ENCODE peak calls at places on chromosomes 7 and 10, in nine cellular contexts. P is neural progenitor cell, V is PC-3, Q is SK-N-SH, M is GM23338, O is MM.1S, N is OCI-LY7, L is GM23248, I is HCT116. A is an unnamed sample.

GRCh38 chr7:50068850-50069551 is 24.0 kb downstream of the ZPBP start:
- DNase-seq in Q (no peak), I (peak; percentile 22), L (peak; percentile 85), O (peak; percentile 52), M (peak; percentile 94), N (no peak), P (no peak), V (peak; percentile 85), A (peak; percentile 58)

GRCh38 chr10:35206274-35206673 is 79.6 kb downstream of the CREM start:
- DNase-seq in I (no peak), M (no peak), V (no peak), P (no peak), L (no peak), Q (no peak), N (no peak), O (no peak), A (no peak)

GRCh38 chr7:137934941-137935848 is 66.7 kb downstream of the CREB3L2 start:
- DNase-seq in M (no peak), P (no peak), O (peak; percentile 81), L (no peak), Q (no peak), I (no peak), V (no peak), N (peak; percentile 20), A (no peak)

GRCh38 chr7:81114682-81115081 is 195.8 kb upstream of the SEMA3C start:
- DNase-seq in I (no peak), O (no peak), Q (no peak), P (no peak), N (no peak), M (no peak), L (peak; percentile 29), V (no peak), A (no peak)

GRCh38 chr7:132422502-132423101 is 153.7 kb downstream of the PLXNA4 start:
- DNase-seq in Q (no peak), M (no peak), O (no peak), N (no peak), L (peak; percentile 55), I (no peak), V (peak; percentile 70), P (no peak), A (peak; percentile 16)

GRCh38 chr7:155610633-155611193 is 33.7 kb upstream of the RBM33 start:
- DNase-seq in I (no peak), O (no peak), Q (no peak), P (no peak), L (no peak), V (no peak), M (no peak), N (no peak), A (no peak)

GRCh38 chr10:62083868-62084267 is 182.4 kb downstream of the ARID5B start:
- DNase-seq in M (no peak), P (no peak), I (no peak), N (no peak), Q (peak; percentile 49), V (peak; percentile 85), O (no peak), L (peak; percentile 89), A (peak; percentile 58)

GRCh38 chr7:39565538-39565937 is 666 bp upstream of the YAE1 start:
- DNase-seq in I (no peak), V (peak; percentile 78), N (no peak), L (peak; percentile 12), P (no peak), M (no peak), O (no peak), Q (no peak), A (peak; percentile 16)

GRCh38 chr10:50538473-50539398 is 85.0 kb downstream of the SGMS1 start:
- DNase-seq in Q (no peak), I (peak; percentile 27), P (peak; percentile 55), V (no peak), L (peak; percentile 28), N (no peak), M (no peak), O (no peak), A (no peak)

GRCh38 chr7:130899638-130900401 is 165.8 kb upstream of the KLF14 start:
- DNase-seq in V (peak; percentile 32), N (peak; percentile 13), L (peak; percentile 23), M (no peak), P (no peak), O (no peak), I (no peak), Q (no peak), A (peak; percentile 87)

GRCh38 chr7:68407460-68407859 is 1190.8 kb upstream of the AUTS2 start:
- DNase-seq in Q (no peak), M (peak; percentile 12), I (no peak), P (no peak), L (no peak), O (no peak), V (no peak), N (no peak), A (no peak)

GRCh38 chr7:13830604-13830915 is 158.9 kb downstream of the ETV1 start:
- DNase-seq in I (no peak), N (no peak), P (no peak), V (no peak), M (no peak), O (no peak), Q (no peak), L (peak; percentile 38), A (no peak)

GRCh38 chr10:48406204-48406603 is 99.7 kb downstream of the MAPK8 start:
- DNase-seq in N (no peak), V (peak; percentile 65), M (no peak), O (no peak), L (peak; percentile 63), I (peak; percentile 24), Q (no peak), P (peak; percentile 26), A (peak; percentile 46)

GRCh38 chr7:156928406-156928747 is 21.1 kb upstream of the NOM1 start:
- DNase-seq in Q (no peak), N (peak; percentile 17), M (no peak), L (no peak), I (no peak), V (no peak), P (no peak), O (no peak), A (no peak)

GRCh38 chr7:23002698-23003097 is 11.2 kb downstream of the HYCC1 start:
- DNase-seq in N (no peak), M (no peak), I (no peak), Q (no peak), V (no peak), O (no peak), L (no peak), P (no peak), A (no peak)

GRCh38 chr7:74344128-74344496 is 54.9 kb downstream of the CLIP2 start:
- DNase-seq in O (no peak), I (no peak), P (no peak), V (peak; percentile 67), M (no peak), Q (no peak), L (peak; percentile 21), N (no peak), A (no peak)

GRCh38 chr10:59126992-59127391 is 49.5 kb upstream of the PHYHIPL start:
- DNase-seq in Q (no peak), O (no peak), N (no peak), I (no peak), L (no peak), P (no peak), V (peak; percentile 12), M (no peak), A (peak; percentile 28)

GRCh38 chr10:71864861-71865473 is 13.9 kb upstream of the PSAP start:
- DNase-seq in O (no peak), V (peak; percentile 40), P (no peak), Q (no peak), L (peak; percentile 72), M (no peak), N (no peak), I (no peak), A (no peak)

GRCh38 chr10:101354584-101355070 is 662 bp downstream of the BTRC start:
- DNase-seq in N (no peak), Q (no peak), O (no peak), M (no peak), I (no peak), L (peak; percentile 77), V (peak; percentile 19), P (no peak), A (no peak)

GRCh38 chr10:49282879-49283321 is 16.1 kb upstream of the C10orf71 start:
- DNase-seq in L (no peak), O (no peak), N (no peak), I (no peak), V (no peak), Q (no peak), P (peak; percentile 49), M (peak; percentile 19), A (no peak)

GRCh38 chr7:36348256-36348655 is 41.4 kb upstream of the ANLN start:
- DNase-seq in P (no peak), V (no peak), L (peak; percentile 15), M (no peak), I (no peak), N (no peak), Q (no peak), O (no peak), A (no peak)

GRCh38 chr7:93889261-93889660 is 1.3 kb downstream of the TFPI2 start:
- DNase-seq in M (no peak), O (no peak), L (peak; percentile 92), N (no peak), V (peak; percentile 87), Q (no peak), P (no peak), I (no peak), A (no peak)
- H3K4me3 ChIP-seq in M (peak overlapping the region; percentile 93), O (no peak overlapping the region), L (peak overlapping the region; percentile 83), N (no peak overlapping the region), V (peak overlapping the region; percentile 83), Q (no peak overlapping the region), P (no peak overlapping the region), I (no peak overlapping the region), A (no peak overlapping the region)

DNA sequence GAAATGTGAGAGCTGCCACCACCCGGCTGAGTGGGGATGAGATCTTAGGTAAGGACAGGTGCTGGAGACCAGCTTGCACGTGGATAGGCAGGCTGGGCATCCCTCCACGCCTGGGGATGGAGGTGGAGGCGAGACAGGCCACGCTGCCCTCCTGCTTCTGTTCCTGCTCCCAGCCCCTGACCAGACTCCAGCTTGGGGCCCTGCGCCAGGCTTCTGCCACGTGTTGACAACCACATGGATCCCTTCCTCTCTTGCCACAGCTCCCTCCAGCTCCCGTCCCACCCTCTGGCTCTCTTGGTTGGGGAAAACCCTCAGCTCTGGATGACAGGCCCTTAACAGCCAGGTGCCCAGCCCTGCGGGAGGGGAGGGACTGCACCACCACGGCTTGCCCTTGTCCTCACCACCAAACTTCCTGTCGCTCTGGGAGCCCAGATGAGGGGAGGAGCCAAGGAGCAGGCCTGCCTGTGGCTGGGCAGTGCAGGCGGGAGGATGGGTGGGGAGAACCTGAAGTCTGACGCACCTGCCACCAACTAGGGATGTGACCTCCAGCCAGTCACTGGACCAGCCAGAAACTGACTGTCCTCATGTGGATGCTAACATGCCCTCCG is 36.0 kb downstream of the KCNH2 start:
- DNase-seq in L (no peak), N (peak; percentile 42), I (no peak), V (peak; percentile 4), Q (peak; percentile 71), M (no peak), P (no peak), O (peak; percentile 97), A (peak; percentile 5)
- TF ChIP-seq EZH2phosphoT487 in L (no peak), N (no peak), I (no peak), V (no peak), Q (no peak), M (no peak), P (no peak), O (no peak), A (no peak)

GRCh38 chr7:64463636-64464375 is 99.1 kb downstream of the ZNF680 start:
- DNase-seq in Q (peak; percentile 85), M (no peak), V (peak; percentile 2), I (no peak), P (no peak), N (no peak), L (peak; percentile 87), O (peak; percentile 78), A (no peak)
- H3K4me3 ChIP-seq in Q (peak overlapping the region; percentile 68), M (no peak overlapping the region), V (no peak overlapping the region), I (no peak overlapping the region), P (no peak overlapping the region), N (no peak overlapping the region), L (peak overlapping the region; percentile 83), O (peak overlapping the region; percentile 61), A (no peak overlapping the region)

GRCh38 chr10:43042503-43043341 is 34.1 kb upstream of the RET start:
- DNase-seq in P (no peak), L (no peak), I (no peak), N (no peak), Q (peak; percentile 27), V (no peak), M (peak; percentile 54), O (no peak), A (no peak)
- TF ChIP-seq EZH2phosphoT487 in P (no peak), L (no peak), I (no peak), N (no peak), Q (no peak), V (no peak), M (no peak), O (no peak), A (no peak)

A was measured in hepatocyte.